ENCODE peak calls at places on chromosomes 1 and 21, in four cellular contexts. V, Q, M and D are unnamed samples.

GRCh38 chr1:77341195-77341594 is 59.4 kb downstream of the AK5 start:
- DNase-seq in V (no peak), Q (no peak), M (no peak), D (no peak)

GRCh38 chr1:116453906-116454305 is 80.9 kb downstream of the ATP1A1 start:
- DNase-seq in V (no peak), Q (no peak), M (no peak), D (no peak)

GRCh38 chr1:227942716-227943261 is 4.9 kb downstream of the WNT9A start:
- DNase-seq in V (no peak), Q (peak; percentile 31), M (peak; percentile 71), D (no peak)

GRCh38 chr1:164475834-164476233 is 83.2 kb upstream of the PBX1 start:
- DNase-seq in V (no peak), Q (no peak), M (no peak), D (no peak)

GRCh38 chr1:210669951-210670350 is 341.2 kb downstream of the HHAT start:
- DNase-seq in V (no peak), Q (no peak), M (no peak), D (no peak)

GRCh38 chr1:15963968-15964648 is 11.8 kb downstream of the ZBTB17 start:
- DNase-seq in V (no peak), Q (no peak), M (peak; percentile 70), D (no peak)

GRCh38 chr1:32962248-32962896 is 2.2 kb downstream of the RNF19B start:
- DNase-seq in V (no peak), Q (no peak), M (no peak), D (no peak)

GRCh38 chr1:53394306-53394705 is 64.9 kb upstream of the DMRTB1 start:
- DNase-seq in V (no peak), Q (no peak), M (no peak), D (no peak)

GRCh38 chr1:32241011-32241763 is 5.8 kb upstream of the FAM167B start:
- DNase-seq in V (peak; percentile 80), Q (peak; percentile 79), M (peak; percentile 83), D (peak; percentile 88)

GRCh38 chr1:25867210-25867991 is 8.1 kb downstream of the PAQR7 start:
- DNase-seq in V (no peak), Q (no peak), M (no peak), D (no peak)

GRCh38 chr1:6348511-6349191 is 44.9 kb downstream of the ACOT7 start:
- DNase-seq in V (peak; percentile 30), Q (peak; percentile 78), M (no peak), D (no peak)

GRCh38 chr1:156149374-156150106 is 3.8 kb upstream of the SEMA4A start:
- DNase-seq in V (no peak), Q (peak; percentile 58), M (no peak), D (no peak)

GRCh38 chr1:99737016-99737415 is 29.4 kb downstream of the FRRS1 start:
- DNase-seq in V (peak; percentile 63), Q (no peak), M (no peak), D (no peak)

GRCh38 chr1:48876221-48876785 is 99.6 kb upstream of the BEND5 start:
- DNase-seq in V (peak; percentile 68), Q (no peak), M (no peak), D (no peak)

GRCh38 chr1:208225954-208226937 is 17.9 kb downstream of the PLXNA2 start:
- DNase-seq in V (no peak), Q (no peak), M (no peak), D (no peak)

GRCh38 chr1:145711213-145711651 is 4.1 kb upstream of the PDZK1 start:
- DNase-seq in V (no peak), Q (no peak), M (no peak), D (no peak)

GRCh38 chr1:94743866-94744265 is 76.3 kb upstream of the SLC44A3 start:
- DNase-seq in V (no peak), Q (no peak), M (no peak), D (no peak)

GRCh38 chr1:83055391-83056170 is 943.4 kb downstream of the TTLL7 start:
- DNase-seq in V (no peak), Q (no peak), M (no peak), D (no peak)

GRCh38 chr1:12454406-12455391 is 163.3 kb downstream of the DHRS3 start:
- DNase-seq in V (no peak), Q (no peak), M (no peak), D (no peak)

GRCh38 chr1:175073633-175074032 is 6.0 kb downstream of the TNN start:
- DNase-seq in V (no peak), Q (no peak), M (no peak), D (no peak)

GRCh38 chr1:85229574-85230097 is 28.8 kb upstream of the SYDE2 start:
- DNase-seq in V (peak; percentile 33), Q (no peak), M (no peak), D (no peak)

GRCh38 chr1:181816608-181817007 is 244.9 kb downstream of the ZNF648 start:
- DNase-seq in V (no peak), Q (no peak), M (no peak), D (no peak)

GRCh38 chr1:89005286-89006151 is 13.1 kb upstream of the KYAT3 start:
- DNase-seq in V (no peak), Q (no peak), M (no peak), D (no peak)

GRCh38 chr1:33342041-33342723 is 21.3 kb upstream of the A3GALT2 start:
- DNase-seq in V (peak; percentile 57), Q (peak; percentile 77), M (no peak), D (no peak)

GRCh38 chr1:19009882-19010321 is 53.4 kb upstream of the IFFO2 start:
- DNase-seq in V (peak; percentile 70), Q (no peak), M (peak; percentile 48), D (peak; percentile 67)

GRCh38 chr1:113109908-113110554 is 37.0 kb downstream of the LRIG2 start:
- DNase-seq in V (peak; percentile 82), Q (no peak), M (no peak), D (no peak)

GRCh38 chr1:227890451-227891222 is 57.1 kb downstream of the WNT9A start:
- DNase-seq in V (no peak), Q (peak; percentile 24), M (peak; percentile 71), D (peak; percentile 79)

GRCh38 chr1:216144661-216145450 is 278.4 kb downstream of the USH2A start:
- DNase-seq in V (no peak), Q (no peak), M (no peak), D (no peak)

GRCh38 chr1:157496121-157496526 is 56.2 kb downstream of the FCRL5 start:
- DNase-seq in V (peak; percentile 44), Q (no peak), M (no peak), D (no peak)

GRCh38 chr21:38909929-38910328 is 104.2 kb downstream of the ETS2 start:
- DNase-seq in V (no peak), Q (no peak), M (no peak), D (no peak)

GRCh38 chr1:179001451-179001850 is 24.2 kb upstream of the FAM20B start:
- DNase-seq in V (no peak), Q (no peak), M (no peak), D (peak; percentile 58)

GRCh38 chr1:18724001-18724411 is 93.4 kb downstream of the PAX7 start:
- DNase-seq in V (no peak), Q (no peak), M (no peak), D (no peak)

DNA sequence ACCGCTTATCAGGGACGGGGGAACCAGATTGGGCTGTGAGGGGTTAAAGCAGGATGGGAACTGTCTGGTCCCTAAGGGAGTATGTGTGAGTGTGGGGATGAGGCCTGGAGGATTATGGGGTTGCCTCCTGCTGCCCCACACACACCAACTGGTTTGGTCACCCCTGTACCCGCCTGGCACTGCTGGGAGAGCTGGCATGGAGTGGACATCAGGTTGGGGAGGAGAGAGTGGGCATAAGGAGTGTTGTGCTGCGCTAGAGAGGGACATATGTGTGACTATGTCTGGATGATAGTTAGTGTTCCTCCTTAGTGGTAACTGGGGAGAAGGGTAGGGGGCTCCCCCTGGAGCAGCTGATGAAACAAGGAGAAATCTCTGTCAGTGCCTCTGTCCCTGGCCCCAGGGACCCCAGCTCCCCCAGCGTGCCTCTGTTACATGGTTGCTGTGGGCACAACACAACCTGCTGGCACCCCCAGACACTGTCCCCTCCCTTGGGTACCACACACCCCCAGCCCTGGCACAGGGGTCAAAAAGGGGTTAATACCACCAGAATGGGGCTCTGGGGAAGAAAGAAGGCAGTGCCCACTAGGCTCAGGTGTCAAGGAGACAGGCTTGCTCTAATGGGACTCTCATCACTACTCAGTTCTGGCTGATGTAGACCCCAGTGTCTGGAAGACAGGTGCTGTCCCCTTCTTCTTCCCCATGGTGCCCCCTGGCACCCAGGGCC is 1.9 kb downstream of the ZBTB7B start:
- DNase-seq in V (no peak), Q (peak; percentile 63), M (no peak), D (no peak)
- H3K4me1 ChIP-seq in V (peaks cover 54% of the 10 kb centered on the region), Q (peaks cover 54% of the 10 kb centered on the region), M (peaks cover 66% of the 10 kb centered on the region), D (peaks cover 69% of the 10 kb centered on the region)

DNA sequence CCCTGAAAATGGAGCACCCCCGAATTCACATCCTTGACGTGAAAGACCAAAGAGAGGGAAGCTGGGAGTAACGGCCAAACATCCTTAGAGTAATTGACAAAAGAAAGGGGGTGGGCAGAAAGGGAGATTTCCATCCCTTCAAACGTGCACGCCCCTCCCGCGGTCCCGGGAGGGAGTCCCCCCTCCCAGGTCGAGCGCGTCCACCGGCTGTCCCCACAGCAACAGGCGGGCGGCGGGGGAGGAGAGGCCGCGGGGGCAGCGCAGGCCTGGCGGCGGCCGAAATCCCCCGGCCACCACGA is 5.3 kb upstream of the PROX1 start:
- DNase-seq in V (no peak), Q (no peak), M (no peak), D (no peak)
- H3K4me1 ChIP-seq in V (peaks cover 27% of the 10 kb centered on the region), Q (peaks cover 19% of the 10 kb centered on the region), M (peaks cover 34% of the 10 kb centered on the region), D (peaks cover 38% of the 10 kb centered on the region)

GRCh38 chr1:168556647-168557046 is 12.8 kb upstream of the XCL2 start:
- DNase-seq in V (no peak), Q (no peak), M (no peak), D (no peak)

GRCh38 chr1:168553680-168554553 is 10.1 kb upstream of the XCL2 start:
- DNase-seq in V (no peak), Q (no peak), M (no peak), D (no peak)

GRCh38 chr1:168552961-168553360 is 9.2 kb upstream of the XCL2 start:
- DNase-seq in V (no peak), Q (no peak), M (no peak), D (no peak)

GRCh38 chr1:168555521-168556046 is 11.8 kb upstream of the XCL2 start:
- DNase-seq in V (no peak), Q (no peak), M (no peak), D (no peak)

GRCh38 chr1:168554603-168555520 is 11.1 kb upstream of the XCL2 start:
- DNase-seq in V (no peak), Q (no peak), M (no peak), D (no peak)
- H3K4me1 ChIP-seq in V (no peaks in the 10 kb centered on the region), Q (no peaks in the 10 kb centered on the region), M (no peaks in the 10 kb centered on the region), D (no peaks in the 10 kb centered on the region)

GRCh38 chr21:42400525-42400924 is 3.2 kb upstream of the UBASH3A start:
- DNase-seq in V (no peak), Q (no peak), M (no peak), D (no peak)
- H3K4me1 ChIP-seq in V (no peaks in the 10 kb centered on the region), Q (no peaks in the 10 kb centered on the region), M (no peaks in the 10 kb centered on the region), D (no peaks in the 10 kb centered on the region)